ENCODE peak calls at places on chromosomes 13 and 19, in ten cellular contexts. One of them, this sample, is unnamed.

GRCh38 chr19:1470864-1471513 is 8.0 kb downstream of the C19orf25 start:
- DNase-seq in H54: no peak
- DNase-seq in tibial nerve: no peak
- DNase-seq in CD8-positive, alpha-beta T cell: no peak
- DNase-seq in foreskin keratinocyte: no peak
- DNase-seq in LHCN-M2: no peak
- DNase-seq in kidney tubule cell: no peak
- DNase-seq in lung: no peak
- DNase-seq in AG04450: no peak
- DNase-seq in B cell: no peak
- DNase-seq in this sample: no peak

GRCh38 chr13:92514420-92515125 is 712.0 kb upstream of the GPC6 start:
- DNase-seq in CD8-positive, alpha-beta T cell: no peak
- DNase-seq in B cell: no peak
- DNase-seq in lung: no peak
- DNase-seq in foreskin keratinocyte: no peak
- DNase-seq in tibial nerve: no peak
- DNase-seq in H54: no peak
- DNase-seq in AG04450: no peak
- DNase-seq in kidney tubule cell: no peak
- DNase-seq in LHCN-M2: no peak
- DNase-seq in this sample: no peak

GRCh38 chr19:4298772-4299550 is 3.2 kb downstream of the TMIGD2 start:
- DNase-seq in kidney tubule cell: no peak
- DNase-seq in AG04450: no peak
- DNase-seq in lung: no peak
- DNase-seq in CD8-positive, alpha-beta T cell: no peak
- DNase-seq in B cell: no peak
- DNase-seq in foreskin keratinocyte: no peak
- DNase-seq in H54: no peak
- DNase-seq in LHCN-M2: no peak
- DNase-seq in tibial nerve: no peak
- DNase-seq in this sample: no peak

GRCh38 chr19:15259900-15260299 is 27.7 kb upstream of the EPHX3 start:
- DNase-seq in B cell: no peak
- DNase-seq in lung: no peak
- DNase-seq in tibial nerve: no peak
- DNase-seq in AG04450: no peak
- DNase-seq in CD8-positive, alpha-beta T cell: no peak
- DNase-seq in foreskin keratinocyte: no peak
- DNase-seq in H54: no peak
- DNase-seq in kidney tubule cell: no peak
- DNase-seq in LHCN-M2: no peak
- DNase-seq in this sample: no peak

GRCh38 chr13:51519839-51520238 is 64.4 kb upstream of the WDFY2 start:
- DNase-seq in B cell: no peak
- DNase-seq in tibial nerve: no peak
- DNase-seq in AG04450: no peak
- DNase-seq in lung: no peak
- DNase-seq in CD8-positive, alpha-beta T cell: no peak
- DNase-seq in kidney tubule cell: no peak
- DNase-seq in H54: no peak
- DNase-seq in LHCN-M2: peak
- DNase-seq in foreskin keratinocyte: no peak
- DNase-seq in this sample: no peak

GRCh38 chr19:5973867-5974635 is 3.9 kb downstream of the RANBP3 start:
- DNase-seq in CD8-positive, alpha-beta T cell: no peak
- DNase-seq in lung: no peak
- DNase-seq in tibial nerve: no peak
- DNase-seq in AG04450: no peak
- DNase-seq in LHCN-M2: no peak
- DNase-seq in H54: no peak
- DNase-seq in kidney tubule cell: peak
- DNase-seq in B cell: no peak
- DNase-seq in foreskin keratinocyte: no peak
- DNase-seq in this sample: no peak

GRCh38 chr19:16197188-16197621 is 506 bp upstream of the AP1M1 start:
- DNase-seq in foreskin keratinocyte: peak
- DNase-seq in lung: no peak
- DNase-seq in LHCN-M2: peak
- DNase-seq in H54: peak
- DNase-seq in kidney tubule cell: peak
- DNase-seq in CD8-positive, alpha-beta T cell: no peak
- DNase-seq in AG04450: peak
- DNase-seq in tibial nerve: peak
- DNase-seq in B cell: no peak
- DNase-seq in this sample: no peak

GRCh38 chr13:111049791-111050538 is 65.1 kb upstream of the ARHGEF7 start:
- DNase-seq in B cell: peak
- DNase-seq in CD8-positive, alpha-beta T cell: no peak
- DNase-seq in tibial nerve: peak
- DNase-seq in H54: peak
- DNase-seq in LHCN-M2: peak
- DNase-seq in lung: peak
- DNase-seq in foreskin keratinocyte: no peak
- DNase-seq in AG04450: no peak
- DNase-seq in kidney tubule cell: peak
- DNase-seq in this sample: no peak

GRCh38 chr13:42747399-42747873 is 33.9 kb upstream of the FAM216B start:
- DNase-seq in AG04450: peak
- DNase-seq in B cell: no peak
- DNase-seq in H54: no peak
- DNase-seq in LHCN-M2: peak
- DNase-seq in lung: no peak
- DNase-seq in tibial nerve: no peak
- DNase-seq in CD8-positive, alpha-beta T cell: no peak
- DNase-seq in foreskin keratinocyte: peak
- DNase-seq in kidney tubule cell: peak
- DNase-seq in this sample: no peak

GRCh38 chr19:1136918-1137317 is 33.1 kb downstream of the GPX4 start:
- DNase-seq in CD8-positive, alpha-beta T cell: no peak
- DNase-seq in LHCN-M2: no peak
- DNase-seq in B cell: no peak
- DNase-seq in lung: no peak
- DNase-seq in kidney tubule cell: no peak
- DNase-seq in H54: no peak
- DNase-seq in foreskin keratinocyte: no peak
- DNase-seq in tibial nerve: no peak
- DNase-seq in AG04450: no peak
- DNase-seq in this sample: no peak

GRCh38 chr13:40313269-40314200 is 352.9 kb downstream of the FOXO1 start:
- DNase-seq in AG04450: no peak
- DNase-seq in kidney tubule cell: peak
- DNase-seq in tibial nerve: no peak
- DNase-seq in B cell: no peak
- DNase-seq in H54: no peak
- DNase-seq in LHCN-M2: peak
- DNase-seq in lung: no peak
- DNase-seq in CD8-positive, alpha-beta T cell: no peak
- DNase-seq in foreskin keratinocyte: no peak
- DNase-seq in this sample: no peak

GRCh38 chr13:48449656-48450055 is 36.7 kb upstream of the LPAR6 start:
- DNase-seq in AG04450: no peak
- DNase-seq in kidney tubule cell: no peak
- DNase-seq in B cell: no peak
- DNase-seq in LHCN-M2: no peak
- DNase-seq in foreskin keratinocyte: no peak
- DNase-seq in lung: no peak
- DNase-seq in H54: no peak
- DNase-seq in CD8-positive, alpha-beta T cell: no peak
- DNase-seq in tibial nerve: no peak
- DNase-seq in this sample: no peak

GRCh38 chr19:7859766-7860165 is 14.4 kb downstream of the PRR36 start:
- DNase-seq in AG04450: no peak
- DNase-seq in LHCN-M2: no peak
- DNase-seq in B cell: no peak
- DNase-seq in foreskin keratinocyte: no peak
- DNase-seq in kidney tubule cell: no peak
- DNase-seq in CD8-positive, alpha-beta T cell: no peak
- DNase-seq in tibial nerve: no peak
- DNase-seq in lung: no peak
- DNase-seq in H54: no peak
- DNase-seq in this sample: peak

GRCh38 chr13:42548731-42549554 is 25.0 kb upstream of the TNFSF11 start:
- DNase-seq in lung: no peak
- DNase-seq in B cell: peak
- DNase-seq in foreskin keratinocyte: no peak
- DNase-seq in kidney tubule cell: no peak
- DNase-seq in CD8-positive, alpha-beta T cell: no peak
- DNase-seq in AG04450: no peak
- DNase-seq in LHCN-M2: peak
- DNase-seq in tibial nerve: no peak
- DNase-seq in H54: no peak
- DNase-seq in this sample: peak

GRCh38 chr19:46841458-46842083 is 9.1 kb downstream of the AP2S1 start:
- DNase-seq in foreskin keratinocyte: no peak
- DNase-seq in AG04450: no peak
- DNase-seq in CD8-positive, alpha-beta T cell: no peak
- DNase-seq in H54: no peak
- DNase-seq in lung: no peak
- DNase-seq in LHCN-M2: peak
- DNase-seq in tibial nerve: peak
- DNase-seq in B cell: no peak
- DNase-seq in kidney tubule cell: peak
- DNase-seq in this sample: peak

GRCh38 chr13:113159701-113160100 is 1.3 kb downstream of the PROZ start:
- DNase-seq in AG04450: no peak
- DNase-seq in LHCN-M2: no peak
- DNase-seq in foreskin keratinocyte: no peak
- DNase-seq in kidney tubule cell: no peak
- DNase-seq in tibial nerve: no peak
- DNase-seq in lung: no peak
- DNase-seq in B cell: no peak
- DNase-seq in CD8-positive, alpha-beta T cell: no peak
- DNase-seq in H54: no peak
- DNase-seq in this sample: no peak

GRCh38 chr19:11479470-11480080 is 1.3 kb downstream of the ELAVL3 start:
- DNase-seq in H54: no peak
- DNase-seq in foreskin keratinocyte: no peak
- DNase-seq in LHCN-M2: no peak
- DNase-seq in CD8-positive, alpha-beta T cell: no peak
- DNase-seq in lung: no peak
- DNase-seq in B cell: peak
- DNase-seq in kidney tubule cell: no peak
- DNase-seq in tibial nerve: no peak
- DNase-seq in AG04450: no peak
- DNase-seq in this sample: no peak

GRCh38 chr13:54029226-54029625 is 1000.6 kb downstream of the OLFM4 start:
- DNase-seq in lung: no peak
- DNase-seq in AG04450: no peak
- DNase-seq in kidney tubule cell: peak
- DNase-seq in CD8-positive, alpha-beta T cell: no peak
- DNase-seq in tibial nerve: no peak
- DNase-seq in B cell: peak
- DNase-seq in LHCN-M2: no peak
- DNase-seq in H54: no peak
- DNase-seq in foreskin keratinocyte: peak
- DNase-seq in this sample: no peak

GRCh38 chr13:35881360-35881759 is 249.8 kb downstream of the DCLK1 start:
- DNase-seq in LHCN-M2: no peak
- DNase-seq in tibial nerve: no peak
- DNase-seq in AG04450: no peak
- DNase-seq in H54: no peak
- DNase-seq in foreskin keratinocyte: no peak
- DNase-seq in CD8-positive, alpha-beta T cell: no peak
- DNase-seq in kidney tubule cell: peak
- DNase-seq in lung: peak
- DNase-seq in B cell: no peak
- DNase-seq in this sample: no peak

GRCh38 chr19:54458648-54459281 is 4.8 kb downstream of the LENG9 start:
- DNase-seq in lung: no peak
- DNase-seq in foreskin keratinocyte: no peak
- DNase-seq in B cell: no peak
- DNase-seq in LHCN-M2: no peak
- DNase-seq in tibial nerve: no peak
- DNase-seq in H54: no peak
- DNase-seq in kidney tubule cell: no peak
- DNase-seq in AG04450: no peak
- DNase-seq in CD8-positive, alpha-beta T cell: no peak
- DNase-seq in this sample: no peak